ENCODE peak calls at places on chromosomes 3 and 15, in five cellular contexts. K is GM23248, T is MM.1S, W is HCT116, X is GM23338. F is an unnamed sample.

GRCh38 chr3:78235841-78236240 is 1195.9 kb downstream of the ROBO2 start:
- DNase-seq in K (no peak), T (no peak), W (no peak), X (no peak), F (no peak)

GRCh38 chr3:74537164-74537563 is 77.3 kb downstream of the CNTN3 start:
- DNase-seq in K (peak), T (no peak), W (no peak), X (no peak), F (no peak)

GRCh38 chr3:120192159-120192558 is 92.9 kb downstream of the GPR156 start:
- DNase-seq in K (peak), T (no peak), W (no peak), X (no peak), F (no peak)

GRCh38 chr3:24160424-24160823 is 215.3 kb downstream of the NR1D2 start:
- DNase-seq in K (peak), T (no peak), W (no peak), X (peak), F (peak)

GRCh38 chr3:112561085-112561692 is 573 bp downstream of the ATG3 start:
- DNase-seq in K (peak), T (peak), W (peak), X (peak), F (peak)

GRCh38 chr3:16073218-16073617 is 101.3 kb upstream of the GALNT15 start:
- DNase-seq in K (no peak), T (no peak), W (no peak), X (no peak), F (no peak)

GRCh38 chr3:171419457-171419856 is 40.7 kb downstream of the TNIK start:
- DNase-seq in K (no peak), T (no peak), W (no peak), X (no peak), F (no peak)

GRCh38 chr3:61857297-61857696 is 295.9 kb downstream of the PTPRG start:
- DNase-seq in K (no peak), T (no peak), W (no peak), X (no peak), F (no peak)

GRCh38 chr3:111548060-111548459 is 6.1 kb downstream of the CD96 start:
- DNase-seq in K (peak), T (no peak), W (no peak), X (no peak), F (no peak)

GRCh38 chr3:123843668-123844067 is 40.5 kb downstream of the MYLK start:
- DNase-seq in K (peak), T (no peak), W (no peak), X (peak), F (peak)

GRCh38 chr15:31591908-31592307 is 265.3 kb downstream of the KLF13 start:
- DNase-seq in K (no peak), T (no peak), W (no peak), X (no peak), F (no peak)

GRCh38 chr3:13377021-13377420 is 43.1 kb downstream of the NUP210 start:
- DNase-seq in K (no peak), T (no peak), W (no peak), X (no peak), F (no peak)

GRCh38 chr15:99578809-99579208 is 13.0 kb downstream of the MEF2A start:
- DNase-seq in K (peak), T (no peak), W (no peak), X (peak), F (no peak)

GRCh38 chr15:65869954-65870871 is 922 bp downstream of the RAB11A start:
- DNase-seq in K (peak), T (no peak), W (no peak), X (peak), F (peak)

GRCh38 chr3:123632161-123632655 is 47.4 kb upstream of the HACD2 start:
- DNase-seq in K (peak), T (no peak), W (no peak), X (peak), F (peak)

GRCh38 chr3:38985581-38985980 is 66.2 kb downstream of the SCN11A start:
- DNase-seq in K (peak), T (no peak), W (no peak), X (no peak), F (no peak)

GRCh38 chr3:79369306-79369705 is 398.5 kb downstream of the ROBO1 start:
- DNase-seq in K (peak), T (no peak), W (no peak), X (peak), F (no peak)

GRCh38 chr3:79368403-79368802 is 399.4 kb downstream of the ROBO1 start:
- DNase-seq in K (no peak), T (no peak), W (no peak), X (peak), F (no peak)

GRCh38 chr3:79366414-79366813 is 401.4 kb downstream of the ROBO1 start:
- DNase-seq in K (no peak), T (no peak), W (no peak), X (no peak), F (no peak)

GRCh38 chr3:79367803-79368202 is 400.0 kb downstream of the ROBO1 start:
- DNase-seq in K (no peak), T (no peak), W (no peak), X (no peak), F (no peak)

GRCh38 chr3:79367066-79367465 is 400.7 kb downstream of the ROBO1 start:
- DNase-seq in K (peak), T (no peak), W (no peak), X (no peak), F (no peak)
- TF ChIP-seq EZH2phosphoT487 in K (no peak), T (no peak), W (no peak), X (no peak), F (no peak)

GRCh38 chr3:170040283-170040907 is 2.6 kb downstream of the GPR160 start:
- DNase-seq in K (no peak), T (no peak), W (no peak), X (peak), F (peak)
- TF ChIP-seq EZH2 in K (peak), T (no peak), W (no peak), X (no peak), F (no peak)

DNA sequence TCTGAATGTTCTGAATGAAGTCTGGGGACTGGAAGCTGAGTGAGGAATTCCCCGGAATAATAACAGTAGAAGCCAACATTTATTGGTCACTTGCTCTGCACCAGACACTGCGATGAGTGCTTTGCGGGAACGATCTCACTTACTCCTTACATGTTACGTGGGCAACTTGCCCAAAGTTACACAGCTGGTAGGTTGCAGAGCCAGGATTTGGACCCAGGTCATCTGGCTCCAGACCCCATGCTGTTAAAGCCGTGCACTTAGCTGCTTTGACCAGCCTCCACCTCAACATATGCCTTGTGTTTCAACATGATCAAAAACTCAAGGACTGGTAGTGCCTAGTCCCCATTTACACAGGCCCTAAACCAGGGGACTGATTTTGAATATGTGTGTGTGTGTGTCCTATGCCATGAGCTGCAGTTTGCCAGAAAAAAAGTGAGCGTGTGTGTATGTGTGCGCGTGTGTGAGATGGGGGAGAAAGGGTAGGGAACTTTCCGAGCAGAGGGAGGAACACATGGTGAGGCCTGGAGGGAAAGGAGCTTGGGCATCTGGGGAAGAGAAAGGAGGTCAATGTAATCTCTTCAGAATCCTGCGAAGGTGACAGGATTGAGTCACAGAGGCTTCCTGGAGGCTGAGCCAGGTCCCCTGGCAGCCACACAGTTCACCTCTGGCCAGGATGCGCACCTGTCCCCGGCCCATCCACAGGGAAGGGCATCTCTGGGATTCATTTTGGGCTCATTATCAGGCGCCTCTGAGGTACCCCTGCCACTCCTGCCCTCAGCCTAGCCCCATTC is 28.9 kb downstream of the LINGO1 start:
- DNase-seq in K (no peak), T (no peak), W (no peak), X (no peak), F (no peak)
- TF ChIP-seq EZH2phosphoT487 in K (no peak), T (no peak), W (no peak), X (no peak), F (no peak)

GRCh38 chr3:141659821-141660597 is 78.1 kb upstream of the RNF7 start:
- DNase-seq in K (peak), T (no peak), W (no peak), X (peak), F (peak)
- TF ChIP-seq EZH2 in K (no peak), T (no peak), W (no peak), X (no peak), F (peak)

GRCh38 chr3:11415099-11415498 is 142.9 kb downstream of the ATG7 start:
- DNase-seq in K (no peak), T (no peak), W (no peak), X (no peak), F (no peak)
- TF ChIP-seq EZH2phosphoT487 in K (no peak), T (no peak), W (no peak), X (no peak), F (no peak)

GRCh38 chr15:60009124-60009523 is 5.0 kb downstream of the FOXB1 start:
- DNase-seq in K (no peak), T (no peak), W (no peak), X (peak), F (no peak)

GRCh38 chr15:60006808-60007346 is 2.8 kb downstream of the FOXB1 start:
- DNase-seq in K (no peak), T (no peak), W (no peak), X (no peak), F (peak)

GRCh38 chr15:60009581-60010379 is 5.7 kb downstream of the FOXB1 start:
- DNase-seq in K (no peak), T (no peak), W (no peak), X (peak), F (peak)

GRCh38 chr15:60012695-60013094 is 8.6 kb downstream of the FOXB1 start:
- DNase-seq in K (no peak), T (no peak), W (no peak), X (no peak), F (no peak)

GRCh38 chr15:60010467-60011257 is 6.6 kb downstream of the FOXB1 start:
- DNase-seq in K (no peak), T (no peak), W (no peak), X (peak), F (peak)
- TF ChIP-seq EZH2 in K (peak), T (no peak), W (no peak), X (no peak), F (no peak)